ENCODE peak calls at places on chromosomes 13 and 19, in ten cellular contexts. One of them, this sample, is unnamed.

GRCh38 chr19:9818734-9819589 is at the start of gene FBXL12:
- DNase-seq in activated effector memory CD4-positive, alpha-beta T cell treated with Interleukin-2 at 50 U/mL for 16 hours: peak
- DNase-seq in neural crest cell: peak
- DNase-seq in progenitor cell of endocrine pancreas: peak
- DNase-seq in Karpas-422: peak
- DNase-seq in activated CD4-positive, CD25-positive, alpha-beta regulatory T cell treated with anti-CD3 and anti-CD28 coated beads, Interleukin-2, amount 50 U/mL, for 72 hours: peak
- DNase-seq in stimulated activated CD4-positive, alpha-beta T cell treated with anti-CD3 and anti-CD28 coated beads, Interleukin-12 subunit alpha, Interleukin-12 subunit beta, amount 100 ng/mL, for 24 hours: peak
- DNase-seq in MM.1S: peak
- DNase-seq in omental fat pad: peak
- DNase-seq in glomerular endothelial cell: peak
- DNase-seq in this sample: peak

GRCh38 chr19:19039901-19040300 is 6.5 kb downstream of the ARMC6 start:
- DNase-seq in stimulated activated CD4-positive, alpha-beta T cell treated with anti-CD3 and anti-CD28 coated beads, Interleukin-12 subunit alpha, Interleukin-12 subunit beta, amount 100 ng/mL, for 24 hours: no peak
- DNase-seq in glomerular endothelial cell: no peak
- DNase-seq in neural crest cell: no peak
- DNase-seq in progenitor cell of endocrine pancreas: no peak
- DNase-seq in MM.1S: no peak
- DNase-seq in omental fat pad: no peak
- DNase-seq in Karpas-422: peak
- DNase-seq in activated effector memory CD4-positive, alpha-beta T cell treated with Interleukin-2 at 50 U/mL for 16 hours: no peak
- DNase-seq in activated CD4-positive, CD25-positive, alpha-beta regulatory T cell treated with anti-CD3 and anti-CD28 coated beads, Interleukin-2, amount 50 U/mL, for 72 hours: no peak
- DNase-seq in this sample: no peak

GRCh38 chr13:60363288-60363687 is 33.7 kb upstream of the TDRD3 start:
- DNase-seq in neural crest cell: no peak
- DNase-seq in activated effector memory CD4-positive, alpha-beta T cell treated with Interleukin-2 at 50 U/mL for 16 hours: no peak
- DNase-seq in stimulated activated CD4-positive, alpha-beta T cell treated with anti-CD3 and anti-CD28 coated beads, Interleukin-12 subunit alpha, Interleukin-12 subunit beta, amount 100 ng/mL, for 24 hours: no peak
- DNase-seq in omental fat pad: no peak
- DNase-seq in glomerular endothelial cell: no peak
- DNase-seq in progenitor cell of endocrine pancreas: no peak
- DNase-seq in Karpas-422: no peak
- DNase-seq in MM.1S: no peak
- DNase-seq in activated CD4-positive, CD25-positive, alpha-beta regulatory T cell treated with anti-CD3 and anti-CD28 coated beads, Interleukin-2, amount 50 U/mL, for 72 hours: no peak
- DNase-seq in this sample: no peak

GRCh38 chr19:4089400-4089908 is 22.8 kb upstream of the ZBTB7A start:
- DNase-seq in MM.1S: no peak
- DNase-seq in omental fat pad: no peak
- DNase-seq in activated effector memory CD4-positive, alpha-beta T cell treated with Interleukin-2 at 50 U/mL for 16 hours: peak
- DNase-seq in neural crest cell: no peak
- DNase-seq in progenitor cell of endocrine pancreas: no peak
- DNase-seq in activated CD4-positive, CD25-positive, alpha-beta regulatory T cell treated with anti-CD3 and anti-CD28 coated beads, Interleukin-2, amount 50 U/mL, for 72 hours: peak
- DNase-seq in Karpas-422: no peak
- DNase-seq in stimulated activated CD4-positive, alpha-beta T cell treated with anti-CD3 and anti-CD28 coated beads, Interleukin-12 subunit alpha, Interleukin-12 subunit beta, amount 100 ng/mL, for 24 hours: no peak
- DNase-seq in glomerular endothelial cell: no peak
- DNase-seq in this sample: no peak

GRCh38 chr13:45185286-45185685 is 15.6 kb downstream of the KCTD4 start:
- DNase-seq in stimulated activated CD4-positive, alpha-beta T cell treated with anti-CD3 and anti-CD28 coated beads, Interleukin-12 subunit alpha, Interleukin-12 subunit beta, amount 100 ng/mL, for 24 hours: no peak
- DNase-seq in omental fat pad: no peak
- DNase-seq in MM.1S: no peak
- DNase-seq in progenitor cell of endocrine pancreas: no peak
- DNase-seq in activated effector memory CD4-positive, alpha-beta T cell treated with Interleukin-2 at 50 U/mL for 16 hours: no peak
- DNase-seq in activated CD4-positive, CD25-positive, alpha-beta regulatory T cell treated with anti-CD3 and anti-CD28 coated beads, Interleukin-2, amount 50 U/mL, for 72 hours: no peak
- DNase-seq in neural crest cell: no peak
- DNase-seq in glomerular endothelial cell: no peak
- DNase-seq in Karpas-422: no peak
- DNase-seq in this sample: no peak

GRCh38 chr13:79385694-79386093 is 20.4 kb downstream of the RBM26 start:
- DNase-seq in neural crest cell: no peak
- DNase-seq in Karpas-422: no peak
- DNase-seq in progenitor cell of endocrine pancreas: no peak
- DNase-seq in activated CD4-positive, CD25-positive, alpha-beta regulatory T cell treated with anti-CD3 and anti-CD28 coated beads, Interleukin-2, amount 50 U/mL, for 72 hours: no peak
- DNase-seq in stimulated activated CD4-positive, alpha-beta T cell treated with anti-CD3 and anti-CD28 coated beads, Interleukin-12 subunit alpha, Interleukin-12 subunit beta, amount 100 ng/mL, for 24 hours: no peak
- DNase-seq in MM.1S: peak
- DNase-seq in activated effector memory CD4-positive, alpha-beta T cell treated with Interleukin-2 at 50 U/mL for 16 hours: no peak
- DNase-seq in omental fat pad: no peak
- DNase-seq in glomerular endothelial cell: no peak
- DNase-seq in this sample: no peak

GRCh38 chr19:17333611-17334413 is 843 bp downstream of the ANO8 start:
- DNase-seq in omental fat pad: no peak
- DNase-seq in activated CD4-positive, CD25-positive, alpha-beta regulatory T cell treated with anti-CD3 and anti-CD28 coated beads, Interleukin-2, amount 50 U/mL, for 72 hours: peak
- DNase-seq in neural crest cell: no peak
- DNase-seq in glomerular endothelial cell: no peak
- DNase-seq in MM.1S: peak
- DNase-seq in progenitor cell of endocrine pancreas: no peak
- DNase-seq in Karpas-422: peak
- DNase-seq in stimulated activated CD4-positive, alpha-beta T cell treated with anti-CD3 and anti-CD28 coated beads, Interleukin-12 subunit alpha, Interleukin-12 subunit beta, amount 100 ng/mL, for 24 hours: peak
- DNase-seq in activated effector memory CD4-positive, alpha-beta T cell treated with Interleukin-2 at 50 U/mL for 16 hours: peak
- DNase-seq in this sample: no peak

GRCh38 chr19:22945560-22945959 is 57.4 kb downstream of the ZNF728 start:
- DNase-seq in Karpas-422: peak
- DNase-seq in neural crest cell: no peak
- DNase-seq in MM.1S: no peak
- DNase-seq in omental fat pad: no peak
- DNase-seq in activated CD4-positive, CD25-positive, alpha-beta regulatory T cell treated with anti-CD3 and anti-CD28 coated beads, Interleukin-2, amount 50 U/mL, for 72 hours: no peak
- DNase-seq in activated effector memory CD4-positive, alpha-beta T cell treated with Interleukin-2 at 50 U/mL for 16 hours: no peak
- DNase-seq in stimulated activated CD4-positive, alpha-beta T cell treated with anti-CD3 and anti-CD28 coated beads, Interleukin-12 subunit alpha, Interleukin-12 subunit beta, amount 100 ng/mL, for 24 hours: no peak
- DNase-seq in progenitor cell of endocrine pancreas: no peak
- DNase-seq in glomerular endothelial cell: no peak
- DNase-seq in this sample: no peak

GRCh38 chr13:30551194-30551593 is 66.5 kb upstream of the USPL1 start:
- DNase-seq in glomerular endothelial cell: no peak
- DNase-seq in omental fat pad: no peak
- DNase-seq in MM.1S: peak
- DNase-seq in activated effector memory CD4-positive, alpha-beta T cell treated with Interleukin-2 at 50 U/mL for 16 hours: no peak
- DNase-seq in progenitor cell of endocrine pancreas: no peak
- DNase-seq in neural crest cell: no peak
- DNase-seq in Karpas-422: peak
- DNase-seq in activated CD4-positive, CD25-positive, alpha-beta regulatory T cell treated with anti-CD3 and anti-CD28 coated beads, Interleukin-2, amount 50 U/mL, for 72 hours: no peak
- DNase-seq in stimulated activated CD4-positive, alpha-beta T cell treated with anti-CD3 and anti-CD28 coated beads, Interleukin-12 subunit alpha, Interleukin-12 subunit beta, amount 100 ng/mL, for 24 hours: no peak
- DNase-seq in this sample: peak

GRCh38 chr13:97026759-97027555 is 32.7 kb upstream of the OXGR1 start:
- DNase-seq in activated CD4-positive, CD25-positive, alpha-beta regulatory T cell treated with anti-CD3 and anti-CD28 coated beads, Interleukin-2, amount 50 U/mL, for 72 hours: no peak
- DNase-seq in Karpas-422: no peak
- DNase-seq in progenitor cell of endocrine pancreas: no peak
- DNase-seq in neural crest cell: no peak
- DNase-seq in MM.1S: no peak
- DNase-seq in glomerular endothelial cell: peak
- DNase-seq in stimulated activated CD4-positive, alpha-beta T cell treated with anti-CD3 and anti-CD28 coated beads, Interleukin-12 subunit alpha, Interleukin-12 subunit beta, amount 100 ng/mL, for 24 hours: no peak
- DNase-seq in activated effector memory CD4-positive, alpha-beta T cell treated with Interleukin-2 at 50 U/mL for 16 hours: no peak
- DNase-seq in omental fat pad: no peak
- DNase-seq in this sample: no peak

GRCh38 chr13:60584976-60585375 is 188.0 kb downstream of the TDRD3 start:
- DNase-seq in activated effector memory CD4-positive, alpha-beta T cell treated with Interleukin-2 at 50 U/mL for 16 hours: no peak
- DNase-seq in Karpas-422: no peak
- DNase-seq in glomerular endothelial cell: no peak
- DNase-seq in stimulated activated CD4-positive, alpha-beta T cell treated with anti-CD3 and anti-CD28 coated beads, Interleukin-12 subunit alpha, Interleukin-12 subunit beta, amount 100 ng/mL, for 24 hours: no peak
- DNase-seq in progenitor cell of endocrine pancreas: no peak
- DNase-seq in MM.1S: no peak
- DNase-seq in activated CD4-positive, CD25-positive, alpha-beta regulatory T cell treated with anti-CD3 and anti-CD28 coated beads, Interleukin-2, amount 50 U/mL, for 72 hours: no peak
- DNase-seq in neural crest cell: peak
- DNase-seq in omental fat pad: no peak
- DNase-seq in this sample: no peak

GRCh38 chr13:108618233-108618632 is 11.2 kb upstream of the MYO16 start:
- DNase-seq in omental fat pad: no peak
- DNase-seq in stimulated activated CD4-positive, alpha-beta T cell treated with anti-CD3 and anti-CD28 coated beads, Interleukin-12 subunit alpha, Interleukin-12 subunit beta, amount 100 ng/mL, for 24 hours: no peak
- DNase-seq in neural crest cell: no peak
- DNase-seq in activated CD4-positive, CD25-positive, alpha-beta regulatory T cell treated with anti-CD3 and anti-CD28 coated beads, Interleukin-2, amount 50 U/mL, for 72 hours: no peak
- DNase-seq in progenitor cell of endocrine pancreas: no peak
- DNase-seq in glomerular endothelial cell: no peak
- DNase-seq in MM.1S: no peak
- DNase-seq in activated effector memory CD4-positive, alpha-beta T cell treated with Interleukin-2 at 50 U/mL for 16 hours: no peak
- DNase-seq in Karpas-422: no peak
- DNase-seq in this sample: no peak

GRCh38 chr13:108005231-108005630 is 210.1 kb downstream of the LIG4 start:
- DNase-seq in activated effector memory CD4-positive, alpha-beta T cell treated with Interleukin-2 at 50 U/mL for 16 hours: no peak
- DNase-seq in Karpas-422: no peak
- DNase-seq in MM.1S: no peak
- DNase-seq in activated CD4-positive, CD25-positive, alpha-beta regulatory T cell treated with anti-CD3 and anti-CD28 coated beads, Interleukin-2, amount 50 U/mL, for 72 hours: no peak
- DNase-seq in neural crest cell: no peak
- DNase-seq in omental fat pad: no peak
- DNase-seq in progenitor cell of endocrine pancreas: no peak
- DNase-seq in stimulated activated CD4-positive, alpha-beta T cell treated with anti-CD3 and anti-CD28 coated beads, Interleukin-12 subunit alpha, Interleukin-12 subunit beta, amount 100 ng/mL, for 24 hours: no peak
- DNase-seq in glomerular endothelial cell: no peak
- DNase-seq in this sample: no peak

GRCh38 chr19:9621156-9622037 is at the start of gene ZNF561:
- DNase-seq in neural crest cell: peak
- DNase-seq in activated CD4-positive, CD25-positive, alpha-beta regulatory T cell treated with anti-CD3 and anti-CD28 coated beads, Interleukin-2, amount 50 U/mL, for 72 hours: peak
- DNase-seq in omental fat pad: peak
- DNase-seq in MM.1S: peak
- DNase-seq in progenitor cell of endocrine pancreas: peak
- DNase-seq in activated effector memory CD4-positive, alpha-beta T cell treated with Interleukin-2 at 50 U/mL for 16 hours: peak
- DNase-seq in Karpas-422: peak
- DNase-seq in glomerular endothelial cell: peak
- DNase-seq in stimulated activated CD4-positive, alpha-beta T cell treated with anti-CD3 and anti-CD28 coated beads, Interleukin-12 subunit alpha, Interleukin-12 subunit beta, amount 100 ng/mL, for 24 hours: peak
- DNase-seq in this sample: peak

GRCh38 chr13:76885203-76886004 is 801 bp downstream of the KCTD12 start:
- DNase-seq in glomerular endothelial cell: no peak
- DNase-seq in progenitor cell of endocrine pancreas: peak
- DNase-seq in stimulated activated CD4-positive, alpha-beta T cell treated with anti-CD3 and anti-CD28 coated beads, Interleukin-12 subunit alpha, Interleukin-12 subunit beta, amount 100 ng/mL, for 24 hours: peak
- DNase-seq in omental fat pad: peak
- DNase-seq in neural crest cell: peak
- DNase-seq in MM.1S: peak
- DNase-seq in activated effector memory CD4-positive, alpha-beta T cell treated with Interleukin-2 at 50 U/mL for 16 hours: peak
- DNase-seq in Karpas-422: peak
- DNase-seq in activated CD4-positive, CD25-positive, alpha-beta regulatory T cell treated with anti-CD3 and anti-CD28 coated beads, Interleukin-2, amount 50 U/mL, for 72 hours: peak
- DNase-seq in this sample: peak

GRCh38 chr13:97279913-97280312 is 57.8 kb downstream of the MBNL2 start:
- DNase-seq in omental fat pad: no peak
- DNase-seq in activated effector memory CD4-positive, alpha-beta T cell treated with Interleukin-2 at 50 U/mL for 16 hours: no peak
- DNase-seq in MM.1S: no peak
- DNase-seq in progenitor cell of endocrine pancreas: no peak
- DNase-seq in stimulated activated CD4-positive, alpha-beta T cell treated with anti-CD3 and anti-CD28 coated beads, Interleukin-12 subunit alpha, Interleukin-12 subunit beta, amount 100 ng/mL, for 24 hours: no peak
- DNase-seq in glomerular endothelial cell: no peak
- DNase-seq in activated CD4-positive, CD25-positive, alpha-beta regulatory T cell treated with anti-CD3 and anti-CD28 coated beads, Interleukin-2, amount 50 U/mL, for 72 hours: no peak
- DNase-seq in neural crest cell: no peak
- DNase-seq in Karpas-422: no peak
- DNase-seq in this sample: no peak

GRCh38 chr19:55176116-55176515 is 4.0 kb downstream of the SYT5 start:
- DNase-seq in neural crest cell: no peak
- DNase-seq in progenitor cell of endocrine pancreas: no peak
- DNase-seq in omental fat pad: no peak
- DNase-seq in stimulated activated CD4-positive, alpha-beta T cell treated with anti-CD3 and anti-CD28 coated beads, Interleukin-12 subunit alpha, Interleukin-12 subunit beta, amount 100 ng/mL, for 24 hours: no peak
- DNase-seq in activated CD4-positive, CD25-positive, alpha-beta regulatory T cell treated with anti-CD3 and anti-CD28 coated beads, Interleukin-2, amount 50 U/mL, for 72 hours: no peak
- DNase-seq in Karpas-422: peak
- DNase-seq in glomerular endothelial cell: no peak
- DNase-seq in activated effector memory CD4-positive, alpha-beta T cell treated with Interleukin-2 at 50 U/mL for 16 hours: no peak
- DNase-seq in MM.1S: no peak
- DNase-seq in this sample: no peak

GRCh38 chr19:45577111-45577905 is 7.3 kb downstream of the OPA3 start:
- DNase-seq in omental fat pad: no peak
- DNase-seq in activated effector memory CD4-positive, alpha-beta T cell treated with Interleukin-2 at 50 U/mL for 16 hours: no peak
- DNase-seq in stimulated activated CD4-positive, alpha-beta T cell treated with anti-CD3 and anti-CD28 coated beads, Interleukin-12 subunit alpha, Interleukin-12 subunit beta, amount 100 ng/mL, for 24 hours: no peak
- DNase-seq in activated CD4-positive, CD25-positive, alpha-beta regulatory T cell treated with anti-CD3 and anti-CD28 coated beads, Interleukin-2, amount 50 U/mL, for 72 hours: no peak
- DNase-seq in Karpas-422: no peak
- DNase-seq in MM.1S: no peak
- DNase-seq in neural crest cell: no peak
- DNase-seq in progenitor cell of endocrine pancreas: peak
- DNase-seq in glomerular endothelial cell: no peak
- DNase-seq in this sample: no peak

GRCh38 chr19:42461700-42462324 is 19.1 kb upstream of the CXCL17 start:
- DNase-seq in activated CD4-positive, CD25-positive, alpha-beta regulatory T cell treated with anti-CD3 and anti-CD28 coated beads, Interleukin-2, amount 50 U/mL, for 72 hours: no peak
- DNase-seq in activated effector memory CD4-positive, alpha-beta T cell treated with Interleukin-2 at 50 U/mL for 16 hours: no peak
- DNase-seq in neural crest cell: no peak
- DNase-seq in Karpas-422: peak
- DNase-seq in omental fat pad: no peak
- DNase-seq in glomerular endothelial cell: no peak
- DNase-seq in stimulated activated CD4-positive, alpha-beta T cell treated with anti-CD3 and anti-CD28 coated beads, Interleukin-12 subunit alpha, Interleukin-12 subunit beta, amount 100 ng/mL, for 24 hours: no peak
- DNase-seq in MM.1S: no peak
- DNase-seq in progenitor cell of endocrine pancreas: no peak
- DNase-seq in this sample: no peak

GRCh38 chr13:95880346-95880745 is 172.9 kb downstream of the UGGT2 start:
- DNase-seq in Karpas-422: no peak
- DNase-seq in stimulated activated CD4-positive, alpha-beta T cell treated with anti-CD3 and anti-CD28 coated beads, Interleukin-12 subunit alpha, Interleukin-12 subunit beta, amount 100 ng/mL, for 24 hours: no peak
- DNase-seq in omental fat pad: no peak
- DNase-seq in progenitor cell of endocrine pancreas: no peak
- DNase-seq in activated CD4-positive, CD25-positive, alpha-beta regulatory T cell treated with anti-CD3 and anti-CD28 coated beads, Interleukin-2, amount 50 U/mL, for 72 hours: no peak
- DNase-seq in glomerular endothelial cell: no peak
- DNase-seq in activated effector memory CD4-positive, alpha-beta T cell treated with Interleukin-2 at 50 U/mL for 16 hours: no peak
- DNase-seq in neural crest cell: no peak
- DNase-seq in MM.1S: no peak
- DNase-seq in this sample: no peak

GRCh38 chr19:29271341-29271740 is 58.4 kb upstream of the UQCRFS1 start:
- DNase-seq in omental fat pad: no peak
- DNase-seq in stimulated activated CD4-positive, alpha-beta T cell treated with anti-CD3 and anti-CD28 coated beads, Interleukin-12 subunit alpha, Interleukin-12 subunit beta, amount 100 ng/mL, for 24 hours: no peak
- DNase-seq in activated CD4-positive, CD25-positive, alpha-beta regulatory T cell treated with anti-CD3 and anti-CD28 coated beads, Interleukin-2, amount 50 U/mL, for 72 hours: no peak
- DNase-seq in glomerular endothelial cell: no peak
- DNase-seq in activated effector memory CD4-positive, alpha-beta T cell treated with Interleukin-2 at 50 U/mL for 16 hours: no peak
- DNase-seq in Karpas-422: no peak
- DNase-seq in progenitor cell of endocrine pancreas: no peak
- DNase-seq in MM.1S: no peak
- DNase-seq in neural crest cell: no peak
- DNase-seq in this sample: no peak

GRCh38 chr13:111005364-111005763 is 90.5 kb upstream of the ANKRD10 start:
- DNase-seq in Karpas-422: no peak
- DNase-seq in omental fat pad: no peak
- DNase-seq in progenitor cell of endocrine pancreas: no peak
- DNase-seq in activated CD4-positive, CD25-positive, alpha-beta regulatory T cell treated with anti-CD3 and anti-CD28 coated beads, Interleukin-2, amount 50 U/mL, for 72 hours: no peak
- DNase-seq in activated effector memory CD4-positive, alpha-beta T cell treated with Interleukin-2 at 50 U/mL for 16 hours: no peak
- DNase-seq in MM.1S: no peak
- DNase-seq in neural crest cell: no peak
- DNase-seq in stimulated activated CD4-positive, alpha-beta T cell treated with anti-CD3 and anti-CD28 coated beads, Interleukin-12 subunit alpha, Interleukin-12 subunit beta, amount 100 ng/mL, for 24 hours: no peak
- DNase-seq in glomerular endothelial cell: no peak
- DNase-seq in this sample: no peak

GRCh38 chr19:20079487-20079886 is 1.7 kb downstream of the ZNF90 start:
- DNase-seq in activated effector memory CD4-positive, alpha-beta T cell treated with Interleukin-2 at 50 U/mL for 16 hours: no peak
- DNase-seq in glomerular endothelial cell: no peak
- DNase-seq in stimulated activated CD4-positive, alpha-beta T cell treated with anti-CD3 and anti-CD28 coated beads, Interleukin-12 subunit alpha, Interleukin-12 subunit beta, amount 100 ng/mL, for 24 hours: no peak
- DNase-seq in progenitor cell of endocrine pancreas: no peak
- DNase-seq in Karpas-422: no peak
- DNase-seq in activated CD4-positive, CD25-positive, alpha-beta regulatory T cell treated with anti-CD3 and anti-CD28 coated beads, Interleukin-2, amount 50 U/mL, for 72 hours: no peak
- DNase-seq in omental fat pad: no peak
- DNase-seq in neural crest cell: no peak
- DNase-seq in MM.1S: no peak
- DNase-seq in this sample: no peak

GRCh38 chr19:38046254-38047047 is 139.4 kb downstream of the SIPA1L3 start:
- DNase-seq in omental fat pad: no peak
- DNase-seq in neural crest cell: no peak
- DNase-seq in progenitor cell of endocrine pancreas: no peak
- DNase-seq in activated effector memory CD4-positive, alpha-beta T cell treated with Interleukin-2 at 50 U/mL for 16 hours: no peak
- DNase-seq in MM.1S: no peak
- DNase-seq in Karpas-422: peak
- DNase-seq in glomerular endothelial cell: no peak
- DNase-seq in activated CD4-positive, CD25-positive, alpha-beta regulatory T cell treated with anti-CD3 and anti-CD28 coated beads, Interleukin-2, amount 50 U/mL, for 72 hours: no peak
- DNase-seq in stimulated activated CD4-positive, alpha-beta T cell treated with anti-CD3 and anti-CD28 coated beads, Interleukin-12 subunit alpha, Interleukin-12 subunit beta, amount 100 ng/mL, for 24 hours: no peak
- DNase-seq in this sample: no peak

GRCh38 chr13:102286326-102286725 is 115.5 kb downstream of the FGF14 start:
- DNase-seq in omental fat pad: no peak
- DNase-seq in activated CD4-positive, CD25-positive, alpha-beta regulatory T cell treated with anti-CD3 and anti-CD28 coated beads, Interleukin-2, amount 50 U/mL, for 72 hours: no peak
- DNase-seq in progenitor cell of endocrine pancreas: no peak
- DNase-seq in stimulated activated CD4-positive, alpha-beta T cell treated with anti-CD3 and anti-CD28 coated beads, Interleukin-12 subunit alpha, Interleukin-12 subunit beta, amount 100 ng/mL, for 24 hours: no peak
- DNase-seq in Karpas-422: no peak
- DNase-seq in activated effector memory CD4-positive, alpha-beta T cell treated with Interleukin-2 at 50 U/mL for 16 hours: no peak
- DNase-seq in MM.1S: no peak
- DNase-seq in glomerular endothelial cell: no peak
- DNase-seq in neural crest cell: no peak
- DNase-seq in this sample: no peak

GRCh38 chr19:3945838-3946237 is 13.0 kb downstream of the NMRK2 start:
- DNase-seq in glomerular endothelial cell: no peak
- DNase-seq in omental fat pad: no peak
- DNase-seq in activated CD4-positive, CD25-positive, alpha-beta regulatory T cell treated with anti-CD3 and anti-CD28 coated beads, Interleukin-2, amount 50 U/mL, for 72 hours: no peak
- DNase-seq in MM.1S: no peak
- DNase-seq in Karpas-422: no peak
- DNase-seq in neural crest cell: no peak
- DNase-seq in progenitor cell of endocrine pancreas: no peak
- DNase-seq in activated effector memory CD4-positive, alpha-beta T cell treated with Interleukin-2 at 50 U/mL for 16 hours: no peak
- DNase-seq in stimulated activated CD4-positive, alpha-beta T cell treated with anti-CD3 and anti-CD28 coated beads, Interleukin-12 subunit alpha, Interleukin-12 subunit beta, amount 100 ng/mL, for 24 hours: no peak
- DNase-seq in this sample: no peak

GRCh38 chr13:79387853-79388252 is 18.2 kb downstream of the RBM26 start:
- DNase-seq in omental fat pad: no peak
- DNase-seq in Karpas-422: no peak
- DNase-seq in stimulated activated CD4-positive, alpha-beta T cell treated with anti-CD3 and anti-CD28 coated beads, Interleukin-12 subunit alpha, Interleukin-12 subunit beta, amount 100 ng/mL, for 24 hours: no peak
- DNase-seq in glomerular endothelial cell: no peak
- DNase-seq in progenitor cell of endocrine pancreas: no peak
- DNase-seq in neural crest cell: no peak
- DNase-seq in activated CD4-positive, CD25-positive, alpha-beta regulatory T cell treated with anti-CD3 and anti-CD28 coated beads, Interleukin-2, amount 50 U/mL, for 72 hours: no peak
- DNase-seq in activated effector memory CD4-positive, alpha-beta T cell treated with Interleukin-2 at 50 U/mL for 16 hours: no peak
- DNase-seq in MM.1S: no peak
- DNase-seq in this sample: no peak

GRCh38 chr13:48132961-48133360 is 38.1 kb upstream of the MED4 start:
- DNase-seq in stimulated activated CD4-positive, alpha-beta T cell treated with anti-CD3 and anti-CD28 coated beads, Interleukin-12 subunit alpha, Interleukin-12 subunit beta, amount 100 ng/mL, for 24 hours: no peak
- DNase-seq in glomerular endothelial cell: no peak
- DNase-seq in neural crest cell: no peak
- DNase-seq in activated effector memory CD4-positive, alpha-beta T cell treated with Interleukin-2 at 50 U/mL for 16 hours: no peak
- DNase-seq in MM.1S: no peak
- DNase-seq in progenitor cell of endocrine pancreas: no peak
- DNase-seq in activated CD4-positive, CD25-positive, alpha-beta regulatory T cell treated with anti-CD3 and anti-CD28 coated beads, Interleukin-2, amount 50 U/mL, for 72 hours: no peak
- DNase-seq in omental fat pad: no peak
- DNase-seq in Karpas-422: no peak
- DNase-seq in this sample: no peak

This sample was measured in SK-N-DZ.